ENCODE peak calls at places on chromosomes 11 and 22, in four cellular contexts. C, X, L and D are unnamed samples.

GRCh38 chr22:27318516-27318915 is 483.0 kb downstream of the MN1 start:
- DNase-seq in C (peak; percentile 91), X (peak; percentile 20), L (no peak), D (peak; percentile 73)

GRCh38 chr11:76672431-76673163 is 2.0 kb upstream of the LRRC32 start:
- DNase-seq in C (no peak), X (no peak), L (no peak), D (peak; percentile 13)

GRCh38 chr11:1817511-1817910 is 17.3 kb upstream of the SYT8 start:
- DNase-seq in C (no peak), X (no peak), L (no peak), D (no peak)

GRCh38 chr11:84290647-84291046 is 1004.5 kb upstream of the CCDC90B start:
- DNase-seq in C (peak; percentile 56), X (no peak), L (no peak), D (peak; percentile 76)

GRCh38 chr22:27518583-27519437 is 282.7 kb downstream of the MN1 start:
- DNase-seq in C (peak; percentile 49), X (no peak), L (no peak), D (peak; percentile 48)

GRCh38 chr11:74255741-74256369 is 55.6 kb downstream of the P4HA3 start:
- DNase-seq in C (peak; percentile 78), X (peak; percentile 63), L (peak; percentile 54), D (peak; percentile 79)

GRCh38 chr11:14905104-14906033 is 13.3 kb upstream of the CYP2R1 start:
- DNase-seq in C (peak; percentile 33), X (peak; percentile 9), L (peak; percentile 79), D (peak; percentile 31)

GRCh38 chr11:19432370-19433163 is 191.8 kb upstream of the E2F8 start:
- DNase-seq in C (peak; percentile 95), X (peak; percentile 86), L (peak; percentile 54), D (peak; percentile 90)

GRCh38 chr11:94781822-94782221 is 13.7 kb downstream of the AMOTL1 start:
- DNase-seq in C (peak; percentile 49), X (no peak), L (no peak), D (peak; percentile 46)

GRCh38 chr11:12376259-12376971 is 956 bp upstream of the PARVA start:
- DNase-seq in C (peak; percentile 84), X (peak; percentile 65), L (no peak), D (peak; percentile 89)

GRCh38 chr11:9263840-9264380 is 1.2 kb downstream of the DENND5A start:
- DNase-seq in C (no peak), X (no peak), L (no peak), D (peak; percentile 67)

GRCh38 chr11:119175493-119176077 is 7.1 kb downstream of the NLRX1 start:
- DNase-seq in C (peak; percentile 22), X (no peak), L (no peak), D (peak; percentile 25)

GRCh38 chr11:58578635-58579191 is at the start of gene ZFP91:
- DNase-seq in C (peak; percentile 98), X (peak; percentile 99), L (peak; percentile 87), D (peak; percentile 99)

GRCh38 chr11:119055901-119056300 is 1.1 kb downstream of the HYOU1 start:
- DNase-seq in C (peak; percentile 35), X (no peak), L (no peak), D (peak; percentile 50)

GRCh38 chr11:10139656-10140055 is 154.4 kb downstream of the SBF2 start:
- DNase-seq in C (peak; percentile 85), X (peak; percentile 78), L (no peak), D (peak; percentile 86)

GRCh38 chr11:68143310-68143689 is 22.1 kb upstream of the CHKA start:
- DNase-seq in C (no peak), X (no peak), L (no peak), D (no peak)

GRCh38 chr11:2220173-2220771 is 48.7 kb upstream of the TH start:
- DNase-seq in C (no peak), X (no peak), L (no peak), D (no peak)

GRCh38 chr11:47672283-47672730 is 29.9 kb upstream of the MTCH2 start:
- DNase-seq in C (peak; percentile 7), X (peak; percentile 2), L (no peak), D (peak; percentile 41)

GRCh38 chr22:50525991-50526848 is 822 bp upstream of the SCO2 start:
- DNase-seq in C (peak; percentile 64), X (peak; percentile 61), L (peak; percentile 85), D (peak; percentile 82)

GRCh38 chr11:88231894-88232482 is 56.7 kb upstream of the RAB38 start:
- DNase-seq in C (peak; percentile 75), X (peak; percentile 27), L (no peak), D (peak; percentile 69)

GRCh38 chr22:39434243-39434653 is 22.6 kb upstream of the MGAT3 start:
- DNase-seq in C (no peak), X (no peak), L (no peak), D (no peak)

GRCh38 chr11:78469905-78470304 is 52.3 kb upstream of the GAB2 start:
- DNase-seq in C (no peak), X (no peak), L (no peak), D (no peak)

GRCh38 chr11:60875856-60876485 is 8.6 kb downstream of the ZP1 start:
- DNase-seq in C (no peak), X (no peak), L (no peak), D (no peak)

GRCh38 chr11:43358670-43359431 is at the start of gene TTC17:
- DNase-seq in C (peak; percentile 87), X (peak; percentile 87), L (peak; percentile 96), D (peak; percentile 92)

GRCh38 chr11:118106789-118107335 is 20.1 kb upstream of the SMIM35 start:
- DNase-seq in C (peak; percentile 4), X (peak; percentile 7), L (no peak), D (peak; percentile 3)

GRCh38 chr11:128940603-128941002 is 2.1 kb downstream of the TP53AIP1 start:
- DNase-seq in C (no peak), X (no peak), L (no peak), D (no peak)

GRCh38 chr11:34654491-34655334 is 33.8 kb downstream of the EHF start:
- DNase-seq in C (peak; percentile 62), X (peak; percentile 91), L (no peak), D (peak; percentile 93)

GRCh38 chr11:128905345-128906184 is 14.4 kb downstream of the KCNJ5 start:
- DNase-seq in C (no peak), X (no peak), L (peak; percentile 80), D (peak; percentile 37)

GRCh38 chr11:70404244-70404643 is 5.9 kb downstream of the CTTN start:
- DNase-seq in C (no peak), X (no peak), L (no peak), D (no peak)

GRCh38 chr22:39546889-39547586 is 14.5 kb upstream of the RPS19BP1 start:
- DNase-seq in C (peak; percentile 43), X (no peak), L (no peak), D (no peak)

GRCh38 chr11:120712862-120713770 is 201.6 kb downstream of the GRIK4 start:
- DNase-seq in C (no peak), X (no peak), L (no peak), D (no peak)

GRCh38 chr22:18023509-18024275 is 669 bp downstream of the MICAL3 start:
- DNase-seq in C (peak; percentile 86), X (peak; percentile 86), L (peak; percentile 77), D (peak; percentile 86)

GRCh38 chr11:71211631-71212030 is 40.7 kb downstream of the SHANK2 start:
- DNase-seq in C (peak; percentile 13), X (no peak), L (no peak), D (no peak)

GRCh38 chr11:62445314-62445740 is 26.5 kb downstream of the SCGB1A1 start:
- DNase-seq in C (peak; percentile 95), X (no peak), L (no peak), D (peak; percentile 78)

DNA sequence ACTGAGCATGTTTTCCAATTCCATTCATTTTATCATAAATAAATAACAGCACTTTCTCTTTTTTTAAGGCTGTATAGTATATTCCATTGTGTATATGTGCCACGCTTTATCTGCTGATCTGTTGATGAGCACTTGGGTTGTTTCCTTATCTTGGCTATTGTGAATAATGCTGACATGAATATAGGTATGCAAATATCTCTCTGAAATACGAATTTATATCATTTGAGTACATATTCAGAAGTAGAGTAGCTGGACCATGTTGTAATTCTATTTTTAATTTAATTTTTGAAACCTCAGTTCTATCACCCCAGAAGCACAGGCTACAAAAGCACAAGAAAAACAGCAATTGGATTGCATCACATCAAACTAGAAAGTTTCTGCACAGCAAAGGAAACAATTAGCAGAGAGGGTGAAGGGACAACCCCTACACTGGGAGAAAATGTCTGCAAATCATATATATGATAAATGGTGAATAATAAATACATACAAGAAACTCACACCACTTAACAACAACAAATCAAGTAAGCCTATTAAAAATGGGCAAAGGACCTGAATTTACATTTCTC is 43.4 kb downstream of the XKR3 start:
- DNase-seq in C (no peak), X (no peak), L (no peak), D (no peak)
- H3K4me3 ChIP-seq in C (no peak overlapping the region), X (no peak overlapping the region), L (no peak overlapping the region), D (no peak overlapping the region)

GRCh38 chr11:67117667-67118058 is 1.4 kb upstream of the KDM2A start:
- DNase-seq in C (no peak), X (peak; percentile 20), L (peak; percentile 66), D (peak; percentile 24)
- H3K4me3 ChIP-seq in C (no peak overlapping the region), X (no peak overlapping the region), L (peak overlapping the region; percentile 62), D (no peak overlapping the region)

GRCh38 chr22:35913925-35914324 is 114.7 kb downstream of the RBFOX2 start:
- DNase-seq in C (no peak), X (no peak), L (no peak), D (no peak)
- H3K4me3 ChIP-seq in C (peak overlapping the region; percentile 38), X (peak overlapping the region; percentile 63), L (no peak overlapping the region), D (no peak overlapping the region)

DNA sequence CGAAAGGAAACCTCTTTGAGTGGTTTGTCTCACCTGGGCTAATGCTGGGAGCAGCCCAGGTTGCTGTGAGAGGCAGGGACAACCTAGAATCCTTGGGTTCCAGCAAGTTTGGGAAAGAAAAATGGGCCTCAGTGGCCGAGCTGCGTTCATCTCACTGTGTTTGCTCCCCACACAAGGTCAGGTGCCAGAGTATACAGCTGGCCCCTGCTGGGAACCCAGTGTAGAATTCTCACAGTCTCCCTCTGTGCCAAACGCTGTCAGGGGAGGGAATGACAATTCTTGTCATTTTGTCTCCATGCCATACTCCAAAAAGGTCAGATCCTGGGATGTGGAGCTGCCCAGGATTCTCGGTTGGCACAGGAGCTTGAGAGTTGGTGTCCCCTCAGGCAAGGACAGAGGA is 4.3 kb downstream of the DGKZ start:
- DNase-seq in C (no peak), X (no peak), L (no peak), D (no peak)
- H3K4me3 ChIP-seq in C (no peak overlapping the region), X (no peak overlapping the region), L (no peak overlapping the region), D (no peak overlapping the region)

GRCh38 chr22:37454857-37455686 is 27.8 kb upstream of the ELFN2 start:
- DNase-seq in C (peak; percentile 89), X (peak; percentile 82), L (no peak), D (peak; percentile 89)
- H3K4me3 ChIP-seq in C (no peak overlapping the region), X (no peak overlapping the region), L (no peak overlapping the region), D (peak overlapping the region; percentile 8)

GRCh38 chr11:64034411-64034811 is 1.3 kb upstream of the FLRT1 start:
- DNase-seq in C (no peak), X (no peak), L (peak; percentile 74), D (no peak)

GRCh38 chr11:64037027-64037633 is 1.4 kb downstream of the FLRT1 start:
- DNase-seq in C (no peak), X (no peak), L (no peak), D (no peak)

GRCh38 chr11:64035081-64035524 is 628 bp upstream of the FLRT1 start:
- DNase-seq in C (no peak), X (no peak), L (no peak), D (no peak)

GRCh38 chr11:64035581-64035980 is at the start of gene FLRT1:
- DNase-seq in C (no peak), X (no peak), L (no peak), D (no peak)

GRCh38 chr11:64036081-64037026 is 623 bp downstream of the FLRT1 start:
- DNase-seq in C (peak; percentile 24), X (peak; percentile 24), L (no peak), D (peak; percentile 37)
- H3K4me3 ChIP-seq in C (peak overlapping the region; percentile 51), X (peak overlapping the region; percentile 24), L (peak overlapping the region; percentile 67), D (peak overlapping the region; percentile 17)

GRCh38 chr22:33908201-33909074 is 11.8 kb downstream of the LARGE1 start:
- DNase-seq in C (no peak), X (no peak), L (no peak), D (no peak)
- H3K4me3 ChIP-seq in C (no peak overlapping the region), X (no peak overlapping the region), L (no peak overlapping the region), D (no peak overlapping the region)